ENCODE peak calls at places on chromosomes 6 and 20, in nine cellular contexts. V is left ventricle myocardium inferior, F is fibroblast of lung, W is neural progenitor cell, S is HFFc6, E is HCT116, Y is neural crest cell, O is prostate gland, X is endothelial cell. H is an unnamed sample.

GRCh38 chr6:33995873-33996475 is 149.9 kb downstream of the GRM4 start:
- DNase-seq in W (no peak), E (no peak), V (no peak), S (no peak), X (no peak), Y (no peak), F (no peak), O (no peak), H (peak)

GRCh38 chr6:71510057-71510713 is 221.6 kb downstream of the OGFRL1 start:
- DNase-seq in V (peak), O (peak), Y (no peak), F (peak), E (peak), S (peak), X (peak), W (peak), H (peak)

GRCh38 chr6:137210903-137211302 is 8.3 kb downstream of the IFNGR1 start:
- DNase-seq in X (no peak), E (no peak), S (no peak), O (no peak), Y (no peak), W (no peak), V (no peak), F (peak), H (no peak)

GRCh38 chr20:15236812-15237211 is 899.4 kb upstream of the FLRT3 start:
- DNase-seq in X (peak), W (peak), Y (peak), E (peak), S (no peak), F (peak), O (no peak), V (no peak), H (no peak)

GRCh38 chr6:106147476-106147875 is 61.3 kb downstream of the PRDM1 start:
- DNase-seq in F (no peak), Y (no peak), O (no peak), S (no peak), W (no peak), V (no peak), X (no peak), E (no peak), H (no peak)

GRCh38 chr6:15129872-15130271 is 116.0 kb upstream of the JARID2 start:
- DNase-seq in E (no peak), S (no peak), V (no peak), Y (no peak), X (no peak), W (no peak), O (no peak), F (no peak), H (no peak)

GRCh38 chr6:1496836-1497592 is 107.6 kb downstream of the FOXF2 start:
- DNase-seq in W (no peak), F (no peak), S (no peak), X (no peak), V (no peak), Y (no peak), O (no peak), E (no peak), H (no peak)

GRCh38 chr6:13120483-13121482 is 207.6 kb downstream of the TBC1D7 start:
- DNase-seq in Y (no peak), V (peak), S (no peak), E (no peak), X (peak), W (peak), F (no peak), O (no peak), H (no peak)

GRCh38 chr6:170450946-170451761 is 102.0 kb downstream of the PSMB1 start:
- DNase-seq in V (no peak), X (no peak), S (no peak), W (no peak), E (no peak), O (no peak), Y (no peak), F (no peak), H (no peak)

GRCh38 chr6:48404927-48405326 is 293.9 kb upstream of the PTCHD4 start:
- DNase-seq in E (no peak), V (no peak), X (no peak), W (no peak), S (no peak), Y (no peak), F (no peak), O (no peak), H (no peak)

GRCh38 chr6:161486326-161486725 is 212.5 kb upstream of the AGPAT4 start:
- DNase-seq in E (peak), O (no peak), X (no peak), F (peak), W (no peak), Y (no peak), V (no peak), S (no peak), H (no peak)

GRCh38 chr6:25922301-25922700 is 8.2 kb downstream of the SLC17A2 start:
- DNase-seq in Y (no peak), W (no peak), X (no peak), F (peak), E (no peak), O (no peak), S (no peak), V (no peak), H (peak)

GRCh38 chr20:24948939-24949679 is at the start of gene CST7:
- DNase-seq in V (no peak), F (no peak), Y (no peak), W (no peak), X (no peak), E (no peak), O (no peak), S (no peak), H (peak)

GRCh38 chr6:159213401-159213800 is 44.2 kb downstream of the FNDC1 start:
- DNase-seq in X (no peak), S (no peak), F (peak), W (no peak), V (no peak), Y (no peak), O (no peak), E (no peak), H (no peak)

GRCh38 chr6:45757443-45758121 is 258.1 kb downstream of the CLIC5 start:
- DNase-seq in V (no peak), S (no peak), W (no peak), O (no peak), X (no peak), F (no peak), Y (no peak), E (no peak), H (peak)

GRCh38 chr20:8545212-8545611 is 413.1 kb downstream of the PLCB1 start:
- DNase-seq in X (no peak), W (no peak), Y (no peak), E (no peak), F (no peak), S (peak), V (no peak), O (no peak), H (no peak)

GRCh38 chr6:42239736-42240375 is 22.2 kb upstream of the MRPS10 start:
- DNase-seq in F (peak), Y (no peak), V (no peak), X (no peak), O (no peak), E (no peak), W (no peak), S (peak), H (no peak)

GRCh38 chr6:166379800-166380199 is 2.9 kb downstream of the MPC1 start:
- DNase-seq in W (no peak), O (no peak), E (no peak), X (no peak), V (no peak), F (no peak), Y (no peak), S (no peak), H (no peak)

GRCh38 chr20:34922654-34923381 is 32.8 kb downstream of the GSS start:
- DNase-seq in S (peak), X (no peak), E (no peak), O (peak), Y (no peak), V (no peak), W (no peak), F (peak), H (peak)

DNA sequence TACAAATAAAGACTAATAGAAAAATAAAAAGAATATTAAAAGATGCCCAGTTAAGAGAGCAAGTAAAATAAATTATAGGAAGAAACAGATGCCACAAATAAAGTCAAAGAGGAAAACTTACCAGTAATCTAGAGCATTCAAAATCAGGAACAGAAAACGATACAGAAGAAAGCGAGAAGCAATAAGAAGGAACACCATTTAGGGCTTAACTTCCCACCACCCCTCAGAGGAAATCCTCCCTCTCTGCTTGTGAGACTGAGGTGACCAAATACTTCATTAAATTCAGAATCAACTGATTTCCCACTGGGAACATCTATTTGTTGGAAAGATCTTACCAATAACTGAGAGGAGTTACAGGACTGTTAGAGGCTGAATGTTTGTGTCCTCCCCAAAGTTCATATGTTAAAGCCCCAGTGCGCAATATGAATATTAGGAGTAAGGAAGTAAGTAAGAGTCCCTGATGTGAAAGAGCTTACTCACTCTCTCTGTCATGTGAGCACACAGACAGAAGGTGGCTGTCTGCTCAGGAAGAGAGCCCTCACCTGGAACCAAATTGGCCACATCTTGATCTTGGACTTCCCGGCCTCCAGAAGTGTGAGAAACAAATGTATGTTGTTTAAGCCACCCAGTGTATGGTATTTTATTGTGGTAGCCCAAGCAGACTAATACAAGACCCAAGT is 19.5 kb downstream of the KATNA1 start:
- DNase-seq in Y (no peak), X (no peak), W (no peak), F (no peak), E (no peak), S (no peak), O (no peak), V (no peak), H (no peak)
- TF ChIP-seq CTCF in Y (no peak), X (no peak), W (no peak), F (no peak), E (no peak), S (no peak), O (no peak), V (no peak), H (no peak)

GRCh38 chr6:37735722-37736121 is 38.0 kb upstream of the MDGA1 start:
- DNase-seq in O (no peak), F (no peak), X (no peak), S (no peak), W (no peak), V (no peak), E (no peak), Y (no peak), H (no peak)
- TF ChIP-seq CTCF in O (no peak), F (no peak), X (no peak), S (no peak), W (no peak), V (no peak), E (no peak), Y (no peak), H (no peak)

DNA sequence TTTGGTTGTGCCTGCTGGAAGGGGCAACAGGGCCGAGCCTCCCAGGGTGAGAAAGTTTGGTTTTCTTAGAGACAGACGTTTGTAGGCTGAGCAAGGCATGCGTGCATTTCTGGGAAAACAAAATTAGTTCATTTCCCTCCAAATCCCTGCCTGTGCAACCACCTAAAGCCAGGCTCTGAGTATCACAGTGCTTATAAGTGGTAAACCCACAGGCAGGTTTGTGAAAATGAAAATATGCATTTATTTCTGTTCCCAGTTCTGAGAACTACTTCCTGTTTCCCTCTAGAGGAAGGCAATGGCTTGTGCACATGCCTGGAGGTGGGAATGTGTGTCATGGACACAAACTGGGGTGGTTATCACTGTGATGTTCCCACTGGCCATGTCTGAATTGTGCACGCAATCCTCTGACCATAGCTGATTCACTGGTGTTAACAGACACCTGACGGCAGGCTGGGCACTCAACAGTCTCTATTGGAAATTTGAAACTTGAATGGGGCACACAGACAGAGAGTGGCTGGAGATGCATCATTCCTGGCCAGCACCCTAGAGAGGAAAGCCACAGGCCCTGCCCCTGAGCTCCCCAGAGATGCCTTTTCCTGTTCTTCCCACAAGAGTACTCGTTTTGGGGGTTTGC is 26.3 kb downstream of the FAM110A start:
- DNase-seq in S (no peak), E (no peak), W (no peak), F (no peak), X (no peak), O (no peak), Y (no peak), V (no peak), H (no peak)
- TF ChIP-seq CTCF in S (no peak), E (no peak), W (no peak), F (no peak), X (no peak), O (no peak), Y (no peak), V (no peak), H (no peak)

GRCh38 chr6:120826253-120826652 is 508.0 kb downstream of the TBC1D32 start:
- DNase-seq in Y (peak), S (no peak), F (peak), O (peak), W (peak), V (no peak), E (peak), X (peak), H (no peak)
- TF ChIP-seq CTCF in Y (peak), S (peak), F (no peak), O (no peak), W (peak), V (peak), E (peak), X (peak), H (no peak)

DNA sequence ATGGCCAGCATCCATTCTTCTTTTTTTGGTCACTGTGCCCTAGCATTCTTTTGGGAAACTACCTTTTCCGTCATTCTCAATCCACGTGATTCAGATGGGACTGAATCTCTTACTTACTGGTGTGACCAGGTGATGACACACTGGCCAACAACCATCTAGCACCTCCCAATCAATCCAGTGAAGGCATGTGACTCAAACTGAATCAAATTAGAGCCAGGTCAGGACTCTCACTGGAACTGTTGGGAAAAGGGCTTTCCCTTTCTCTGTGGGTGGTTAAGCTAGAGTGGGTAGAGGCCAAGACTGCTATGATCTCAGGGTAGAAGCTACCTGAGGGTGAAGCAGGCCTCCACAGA is 36.2 kb upstream of the ZMYND8 start:
- DNase-seq in S (peak), W (no peak), Y (no peak), F (no peak), O (no peak), E (no peak), V (no peak), X (no peak), H (no peak)
- TF ChIP-seq CTCF in S (no peak), W (no peak), Y (no peak), F (no peak), O (no peak), E (no peak), V (no peak), X (no peak), H (no peak)

GRCh38 chr6:112270756-112271155 is 16.4 kb upstream of the LAMA4 start:
- DNase-seq in V (no peak), O (no peak), W (no peak), X (no peak), S (no peak), E (no peak), F (no peak), Y (no peak), H (no peak)

GRCh38 chr6:112269979-112270378 is 15.6 kb upstream of the LAMA4 start:
- DNase-seq in Y (no peak), F (no peak), E (no peak), W (no peak), X (no peak), S (no peak), O (no peak), V (no peak), H (no peak)

GRCh38 chr6:112268628-112269027 is 14.3 kb upstream of the LAMA4 start:
- DNase-seq in S (no peak), Y (no peak), V (no peak), X (no peak), E (no peak), F (no peak), W (no peak), O (no peak), H (no peak)

GRCh38 chr6:112268011-112268410 is 13.6 kb upstream of the LAMA4 start:
- DNase-seq in X (no peak), S (no peak), V (no peak), F (no peak), Y (no peak), O (no peak), W (no peak), E (no peak), H (no peak)

DNA sequence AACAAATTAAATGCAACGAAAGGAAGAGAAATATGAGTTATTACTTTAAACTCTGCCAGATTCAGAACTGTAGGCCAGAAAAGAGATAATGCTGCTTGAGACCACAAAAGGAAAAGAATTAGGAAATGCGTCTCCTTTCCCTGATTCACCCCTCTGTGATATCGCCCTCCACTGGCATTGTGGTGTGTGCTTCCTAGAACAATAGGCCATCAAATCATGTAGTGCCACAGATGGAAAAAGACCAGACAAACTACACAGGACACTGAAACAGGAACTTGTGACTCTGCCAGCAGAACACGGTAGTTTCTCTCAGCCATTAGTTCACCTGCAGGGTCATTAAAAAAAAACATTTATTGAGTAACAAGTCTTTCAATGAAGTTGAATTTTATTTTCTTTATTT is 14.8 kb upstream of the LAMA4 start:
- DNase-seq in Y (no peak), X (peak), W (no peak), F (no peak), S (no peak), E (no peak), O (no peak), V (no peak), H (no peak)
- TF ChIP-seq CTCF in Y (no peak), X (no peak), W (peak), F (peak), S (peak), E (peak), O (no peak), V (peak), H (no peak)

GRCh38 chr6:144647971-144648651 is 363.0 kb downstream of the UTRN start:
- DNase-seq in S (no peak), E (no peak), O (no peak), F (no peak), V (no peak), Y (no peak), W (no peak), X (no peak), H (no peak)
- TF ChIP-seq CTCF in S (peak), E (no peak), O (no peak), F (no peak), V (no peak), Y (no peak), W (no peak), X (no peak), H (no peak)

GRCh38 chr20:44643596-44644383 is 7.7 kb downstream of the ADA start:
- DNase-seq in X (peak), E (no peak), W (peak), Y (no peak), F (peak), O (no peak), V (peak), S (peak), H (peak)

GRCh38 chr20:44643154-44643519 is 8.4 kb downstream of the ADA start:
- DNase-seq in O (no peak), V (no peak), W (no peak), E (no peak), Y (no peak), F (no peak), X (no peak), S (no peak), H (no peak)

GRCh38 chr20:44640522-44640921 is 11.0 kb downstream of the ADA start:
- DNase-seq in F (no peak), X (no peak), V (no peak), O (no peak), Y (no peak), S (no peak), W (no peak), E (no peak), H (no peak)

GRCh38 chr20:44641305-44641704 is 10.2 kb downstream of the ADA start:
- DNase-seq in X (no peak), V (no peak), F (no peak), S (no peak), Y (no peak), E (no peak), W (no peak), O (no peak), H (no peak)

GRCh38 chr20:44642203-44643153 is 9.0 kb downstream of the ADA start:
- DNase-seq in E (no peak), S (peak), V (peak), F (peak), O (peak), Y (no peak), W (peak), X (peak), H (peak)
- TF ChIP-seq CTCF in E (no peak), S (no peak), V (no peak), F (no peak), O (no peak), Y (no peak), W (no peak), X (no peak), H (no peak)

H was measured in lower leg skin.